ENCODE peak calls at places on chromosomes 5 and 9, in eight cellular contexts. G is GM23338, P is endothelial cell of umbilical vein, Z is fibroblast of lung, B is A673, E is GM12878, I is H1, Y is neural progenitor cell. X is an unnamed sample.

GRCh38 chr9:80787636-80788035 is 901.7 kb downstream of the TLE1 start:
- DNase-seq in E (no peak), B (no peak), P (no peak), G (no peak), I (no peak), Z (no peak), Y (no peak), X (peak; percentile 60)

GRCh38 chr5:12413585-12413984 is 509.3 kb upstream of the CTNND2 start:
- DNase-seq in E (no peak), G (peak; percentile 27), Z (no peak), Y (no peak), I (peak; percentile 46), P (no peak), B (no peak), X (no peak)

GRCh38 chr5:4553968-4554367 is 586.2 kb upstream of the ADAMTS16 start:
- DNase-seq in B (no peak), P (no peak), Y (no peak), I (no peak), Z (no peak), E (no peak), G (peak; percentile 21), X (no peak)

GRCh38 chr9:13436591-13436990 is 157.1 kb upstream of the MPDZ start:
- DNase-seq in I (no peak), E (no peak), Y (no peak), B (no peak), Z (no peak), P (no peak), G (no peak), X (no peak)

GRCh38 chr5:159003045-159004030 is 96.4 kb downstream of the EBF1 start:
- DNase-seq in E (no peak), Y (no peak), P (peak; percentile 40), I (no peak), Z (peak; percentile 51), B (peak; percentile 55), G (no peak), X (peak; percentile 77)

GRCh38 chr5:144778546-144778945 is 607.9 kb downstream of the KCTD16 start:
- DNase-seq in Y (no peak), G (no peak), B (no peak), I (no peak), P (no peak), E (no peak), Z (peak; percentile 42), X (no peak)

GRCh38 chr9:77433675-77434445 is 214.3 kb downstream of the GNA14 start:
- DNase-seq in G (peak; percentile 88), Z (peak; percentile 69), E (no peak), I (no peak), B (peak; percentile 90), Y (peak; percentile 78), P (peak; percentile 68), X (peak; percentile 64)

GRCh38 chr5:137954131-137954879 is 65.0 kb downstream of the PKD2L2 start:
- DNase-seq in Y (no peak), P (peak; percentile 91), G (no peak), Z (peak; percentile 93), I (no peak), B (peak; percentile 91), E (no peak), X (peak; percentile 65)

GRCh38 chr5:171436804-171437285 is 17.4 kb downstream of the FGF18 start:
- DNase-seq in I (no peak), E (no peak), G (no peak), Y (no peak), B (no peak), Z (no peak), P (no peak), X (no peak)

GRCh38 chr5:169251685-169252084 is 49.3 kb downstream of the SLIT3 start:
- DNase-seq in Y (no peak), G (no peak), Z (peak; percentile 85), I (no peak), B (no peak), P (no peak), E (no peak), X (no peak)

GRCh38 chr5:115463985-115464384 is 80.6 kb downstream of the FEM1C start:
- DNase-seq in Y (peak; percentile 13), B (no peak), Z (peak; percentile 67), P (no peak), G (no peak), I (no peak), E (no peak), X (no peak)

GRCh38 chr9:14766299-14766698 is 43.8 kb upstream of the CER1 start:
- DNase-seq in Y (no peak), P (no peak), Z (peak; percentile 11), I (no peak), B (no peak), G (no peak), E (no peak), X (no peak)

GRCh38 chr5:56815657-56816545 is 552 bp downstream of the MAP3K1 start:
- DNase-seq in P (peak; percentile 51), E (no peak), Y (peak; percentile 65), I (peak; percentile 72), G (peak; percentile 46), B (peak; percentile 17), Z (peak; percentile 51), X (no peak)

GRCh38 chr5:56816546-56817081 is 1.3 kb downstream of the MAP3K1 start:
- DNase-seq in Z (peak; percentile 70), I (no peak), B (peak; percentile 83), Y (peak; percentile 75), P (peak; percentile 70), E (no peak), G (peak; percentile 89), X (peak; percentile 53)

GRCh38 chr5:56813302-56813701 is 2.0 kb upstream of the MAP3K1 start:
- DNase-seq in Z (no peak), G (no peak), B (no peak), P (no peak), I (no peak), Y (no peak), E (no peak), X (no peak)

GRCh38 chr5:56814361-56814962 is 887 bp upstream of the MAP3K1 start:
- DNase-seq in P (peak; percentile 49), B (peak; percentile 29), Y (peak; percentile 66), Z (no peak), G (peak; percentile 60), I (peak; percentile 62), E (no peak), X (peak; percentile 42)

DNA sequence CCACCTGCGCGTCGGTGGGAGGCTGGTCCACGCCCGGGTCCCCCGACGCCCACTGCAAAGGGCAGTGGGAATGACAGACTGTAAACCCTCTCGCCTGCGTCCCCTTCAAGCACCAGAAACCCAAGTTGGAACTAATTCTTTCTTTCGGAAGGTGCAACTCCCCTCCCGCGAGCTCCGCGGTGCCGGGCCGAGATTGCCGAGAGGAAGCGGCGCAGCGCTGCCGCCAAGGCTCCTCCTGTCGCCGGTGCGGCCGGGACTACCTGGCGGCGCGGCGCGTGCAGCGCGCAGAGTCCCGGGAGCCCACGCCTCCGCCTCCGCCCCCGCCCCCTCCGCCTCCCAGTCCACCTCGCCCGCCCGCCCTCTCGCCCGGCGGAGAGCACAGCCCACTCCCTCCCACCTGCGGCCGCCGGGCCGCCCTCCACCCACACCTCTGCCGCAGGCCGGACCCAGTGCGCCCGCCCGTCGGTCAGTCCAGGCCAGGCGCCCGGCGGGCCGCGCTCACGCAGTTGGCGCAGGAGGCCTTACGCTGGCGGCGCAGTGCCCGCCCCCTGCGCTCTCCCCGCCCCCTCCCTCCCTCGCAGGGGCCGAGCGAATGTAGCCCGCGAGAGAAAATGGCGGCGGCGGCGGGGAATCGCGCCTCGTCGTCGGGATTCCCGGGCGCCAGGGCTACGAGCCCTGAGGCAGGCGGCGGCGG is at the start of gene MAP3K1:
- DNase-seq in G (peak; percentile 69), P (peak; percentile 71), Y (peak; percentile 91), B (peak; percentile 82), I (peak; percentile 86), E (no peak), Z (peak; percentile 60), X (peak; percentile 76)
- TF ChIP-seq EZH2 in G (no peak), P (no peak), Y (no peak), B (no peak), I (no peak), E (no peak), Z (no peak), X (no peak)

GRCh38 chr9:37010976-37011375 is 23.1 kb downstream of the PAX5 start:
- DNase-seq in P (no peak), Y (no peak), E (no peak), Z (no peak), I (no peak), G (no peak), B (no peak), X (no peak)

GRCh38 chr9:37007295-37007694 is 26.8 kb downstream of the PAX5 start:
- DNase-seq in P (no peak), Z (no peak), G (no peak), B (no peak), E (no peak), Y (no peak), I (no peak), X (no peak)

GRCh38 chr9:37005517-37006140 is 28.4 kb downstream of the PAX5 start:
- DNase-seq in I (no peak), B (no peak), Z (no peak), P (no peak), G (no peak), E (no peak), Y (no peak), X (no peak)

GRCh38 chr9:37010180-37010579 is 23.9 kb downstream of the PAX5 start:
- DNase-seq in Y (no peak), P (no peak), Z (no peak), I (no peak), E (no peak), G (no peak), B (no peak), X (no peak)

GRCh38 chr9:37011530-37011929 is 22.5 kb downstream of the PAX5 start:
- DNase-seq in I (no peak), G (no peak), Y (no peak), P (no peak), B (no peak), Z (no peak), E (no peak), X (no peak)
- H3K4me3 ChIP-seq in I (no peak overlapping the region), G (no peak overlapping the region), Y (no peak overlapping the region), P (no peak overlapping the region), B (no peak overlapping the region), Z (no peak overlapping the region), E (peak overlapping the region; percentile 61), X (no peak overlapping the region)

DNA sequence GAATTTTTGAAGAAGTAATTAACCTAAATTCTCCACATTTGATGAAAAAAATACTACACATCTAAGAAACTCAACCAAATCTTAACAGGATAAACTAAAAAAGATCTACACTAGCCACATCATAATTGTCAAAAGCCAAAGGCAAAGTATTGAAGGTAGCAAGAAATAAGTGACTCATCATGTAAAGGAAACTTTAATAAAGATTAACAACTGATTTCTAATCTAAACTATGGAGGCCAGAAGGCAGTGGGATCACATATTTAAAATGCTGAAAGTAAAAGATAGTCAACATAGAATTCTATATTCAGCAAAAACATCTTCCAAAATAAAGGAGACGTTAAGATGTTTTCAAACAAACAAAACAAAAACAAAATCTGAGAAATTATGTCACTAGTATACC is 2002.9 kb downstream of the MAT2B start:
- DNase-seq in G (peak; percentile 6), B (no peak), E (no peak), P (no peak), Y (no peak), Z (no peak), I (no peak), X (no peak)
- H3K27ac ChIP-seq in G (no peak overlapping the region), B (no peak overlapping the region), E (no peak overlapping the region), P (no peak overlapping the region), Y (no peak overlapping the region), Z (no peak overlapping the region), I (no peak overlapping the region), X (no peak overlapping the region)

GRCh38 chr9:124486778-124487490 is 20.3 kb downstream of the NR5A1 start:
- DNase-seq in Y (peak; percentile 85), I (no peak), B (no peak), Z (no peak), P (no peak), E (no peak), G (no peak), X (no peak)
- TF ChIP-seq EZH2 in Y (no peak), I (no peak), B (no peak), Z (no peak), P (peak; percentile 71), E (no peak), G (no peak), X (no peak)

GRCh38 chr5:181258576-181258975 is 2.4 kb downstream of the TRIM52 start:
- DNase-seq in I (no peak), P (no peak), Z (no peak), G (no peak), E (no peak), B (no peak), Y (no peak), X (no peak)
- H3K4me3 ChIP-seq in I (no peak overlapping the region), P (no peak overlapping the region), Z (peak overlapping the region; percentile 93), G (peak overlapping the region; percentile 99), E (peak overlapping the region; percentile 95), B (peak overlapping the region; percentile 98), Y (peak overlapping the region; percentile 100), X (peak overlapping the region; percentile 87)